ENCODE peak calls at places on chromosomes 4 and X, in five cellular contexts. One of them, this sample, is unnamed.
A peak's percentile ranks its signal among the peaks of the same experiment; 100 is the strongest.

GRCh38 chr4:75207902-75208301 is 275.0 kb downstream of the PARM1 start:
- DNase-seq in endothelial cell: no peak
- DNase-seq in nephron progenitor cell: no peak
- DNase-seq in erythroblast: no peak
- DNase-seq in stimulated activated CD8-positive, alpha-beta memory T cell treated with anti-CD3 and anti-CD28 coated beads, Interleukin-7, amount 100 ng/mL, for 1 hour: no peak
- DNase-seq in this sample: no peak

GRCh38 chr4:47914926-47915237 is 499 bp upstream of the NFXL1 start:
- DNase-seq in stimulated activated CD8-positive, alpha-beta memory T cell treated with anti-CD3 and anti-CD28 coated beads, Interleukin-7, amount 100 ng/mL, for 1 hour: no peak
- DNase-seq in nephron progenitor cell: no peak
- DNase-seq in erythroblast: no peak
- DNase-seq in endothelial cell: no peak
- DNase-seq in this sample: no peak

GRCh38 chr4:141697116-141697515 is 60.7 kb downstream of the IL15 start:
- DNase-seq in stimulated activated CD8-positive, alpha-beta memory T cell treated with anti-CD3 and anti-CD28 coated beads, Interleukin-7, amount 100 ng/mL, for 1 hour: no peak
- DNase-seq in erythroblast: no peak
- DNase-seq in endothelial cell: no peak
- DNase-seq in nephron progenitor cell: no peak
- DNase-seq in this sample: no peak

GRCh38 chrX:2325076-2325784 is 175.5 kb downstream of the DHRSX start:
- DNase-seq in endothelial cell: no peak
- DNase-seq in erythroblast: no peak
- DNase-seq in stimulated activated CD8-positive, alpha-beta memory T cell treated with anti-CD3 and anti-CD28 coated beads, Interleukin-7, amount 100 ng/mL, for 1 hour: no peak
- DNase-seq in nephron progenitor cell: peak; percentile 70
- DNase-seq in this sample: no peak

GRCh38 chrX:119686087-119686639 is 6.8 kb downstream of the SEPTIN6 start:
- DNase-seq in stimulated activated CD8-positive, alpha-beta memory T cell treated with anti-CD3 and anti-CD28 coated beads, Interleukin-7, amount 100 ng/mL, for 1 hour: no peak
- DNase-seq in nephron progenitor cell: peak; percentile 55
- DNase-seq in endothelial cell: no peak
- DNase-seq in erythroblast: no peak
- DNase-seq in this sample: no peak

GRCh38 chr4:180828455-180829018 is 1414.7 kb upstream of the TENM3 start:
- DNase-seq in stimulated activated CD8-positive, alpha-beta memory T cell treated with anti-CD3 and anti-CD28 coated beads, Interleukin-7, amount 100 ng/mL, for 1 hour: no peak
- DNase-seq in endothelial cell: peak; percentile 38
- DNase-seq in nephron progenitor cell: peak; percentile 25
- DNase-seq in erythroblast: peak; percentile 10
- DNase-seq in this sample: no peak

GRCh38 chrX:100645106-100645505 is 1.1 kb downstream of the SRPX2 start:
- DNase-seq in nephron progenitor cell: no peak
- DNase-seq in stimulated activated CD8-positive, alpha-beta memory T cell treated with anti-CD3 and anti-CD28 coated beads, Interleukin-7, amount 100 ng/mL, for 1 hour: no peak
- DNase-seq in endothelial cell: no peak
- DNase-seq in erythroblast: no peak
- DNase-seq in this sample: no peak

GRCh38 chr4:74529284-74530041 is 84.5 kb downstream of the AREG start:
- DNase-seq in stimulated activated CD8-positive, alpha-beta memory T cell treated with anti-CD3 and anti-CD28 coated beads, Interleukin-7, amount 100 ng/mL, for 1 hour: no peak
- DNase-seq in nephron progenitor cell: no peak
- DNase-seq in endothelial cell: no peak
- DNase-seq in erythroblast: no peak
- DNase-seq in this sample: no peak

GRCh38 chr4:39363773-39364393 is 2.3 kb downstream of the RFC1 start:
- DNase-seq in stimulated activated CD8-positive, alpha-beta memory T cell treated with anti-CD3 and anti-CD28 coated beads, Interleukin-7, amount 100 ng/mL, for 1 hour: no peak
- DNase-seq in nephron progenitor cell: no peak
- DNase-seq in erythroblast: peak; percentile 10
- DNase-seq in endothelial cell: no peak
- DNase-seq in this sample: no peak

GRCh38 chr4:2432991-2433530 is 14.3 kb downstream of the CFAP99 start:
- DNase-seq in erythroblast: no peak
- DNase-seq in endothelial cell: no peak
- DNase-seq in nephron progenitor cell: no peak
- DNase-seq in stimulated activated CD8-positive, alpha-beta memory T cell treated with anti-CD3 and anti-CD28 coated beads, Interleukin-7, amount 100 ng/mL, for 1 hour: no peak
- DNase-seq in this sample: no peak

GRCh38 chrX:100654256-100654655 is 10.3 kb downstream of the SRPX2 start:
- DNase-seq in endothelial cell: no peak
- DNase-seq in stimulated activated CD8-positive, alpha-beta memory T cell treated with anti-CD3 and anti-CD28 coated beads, Interleukin-7, amount 100 ng/mL, for 1 hour: no peak
- DNase-seq in erythroblast: peak; percentile 24
- DNase-seq in nephron progenitor cell: no peak
- DNase-seq in this sample: no peak

GRCh38 chrX:154373340-154374306 is 811 bp downstream of the FLNA start:
- DNase-seq in endothelial cell: peak; percentile 61
- DNase-seq in stimulated activated CD8-positive, alpha-beta memory T cell treated with anti-CD3 and anti-CD28 coated beads, Interleukin-7, amount 100 ng/mL, for 1 hour: no peak
- DNase-seq in erythroblast: peak; percentile 48
- DNase-seq in nephron progenitor cell: peak; percentile 65
- DNase-seq in this sample: no peak

GRCh38 chr4:176286728-176287127 is 17.7 kb upstream of the ASB5 start:
- DNase-seq in nephron progenitor cell: no peak
- DNase-seq in endothelial cell: no peak
- DNase-seq in erythroblast: no peak
- DNase-seq in stimulated activated CD8-positive, alpha-beta memory T cell treated with anti-CD3 and anti-CD28 coated beads, Interleukin-7, amount 100 ng/mL, for 1 hour: no peak
- DNase-seq in this sample: no peak

GRCh38 chr4:7642764-7643495 is 208.2 kb upstream of the PSAPL1 start:
- DNase-seq in stimulated activated CD8-positive, alpha-beta memory T cell treated with anti-CD3 and anti-CD28 coated beads, Interleukin-7, amount 100 ng/mL, for 1 hour: no peak
- DNase-seq in nephron progenitor cell: no peak
- DNase-seq in endothelial cell: no peak
- DNase-seq in erythroblast: no peak
- DNase-seq in this sample: no peak

GRCh38 chrX:30576881-30577280 is 685 bp downstream of the TASL start:
- DNase-seq in erythroblast: no peak
- DNase-seq in stimulated activated CD8-positive, alpha-beta memory T cell treated with anti-CD3 and anti-CD28 coated beads, Interleukin-7, amount 100 ng/mL, for 1 hour: no peak
- DNase-seq in nephron progenitor cell: no peak
- DNase-seq in endothelial cell: no peak
- DNase-seq in this sample: no peak

GRCh38 chr4:156593464-156593863 is 378.1 kb downstream of the PDGFC start:
- DNase-seq in endothelial cell: no peak
- DNase-seq in erythroblast: no peak
- DNase-seq in stimulated activated CD8-positive, alpha-beta memory T cell treated with anti-CD3 and anti-CD28 coated beads, Interleukin-7, amount 100 ng/mL, for 1 hour: no peak
- DNase-seq in nephron progenitor cell: no peak
- DNase-seq in this sample: no peak